ENCODE peak calls at places on chromosome 2, in seven cellular contexts. Q is neural progenitor cell; T is CD8-positive, alpha-beta memory T cell; K is BJ; X is GM23338; Z is SK-N-SH; M is sigmoid colon. L is an unnamed sample.

GRCh38 chr2:112187805-112188596 is 49.8 kb downstream of the FBLN7 start:
- DNase-seq in Q (no peak), T (peak; percentile 57), K (no peak), X (no peak), Z (no peak), M (no peak), L (no peak)

GRCh38 chr2:197209742-197210408 is 100.7 kb downstream of the ANKRD44 start:
- DNase-seq in Q (no peak), T (peak; percentile 36), K (no peak), X (no peak), Z (no peak), M (no peak), L (no peak)

GRCh38 chr2:36734304-36734703 is 37.8 kb downstream of the VIT start:
- DNase-seq in Q (no peak), T (no peak), K (no peak), X (no peak), Z (no peak), M (no peak), L (no peak)

GRCh38 chr2:98282109-98282508 is 64.1 kb upstream of the CNGA3 start:
- DNase-seq in Q (no peak), T (no peak), K (no peak), X (no peak), Z (no peak), M (no peak), L (no peak)

GRCh38 chr2:110860620-110861019 is 128.2 kb downstream of the ACOXL start:
- DNase-seq in Q (no peak), T (no peak), K (no peak), X (no peak), Z (no peak), M (no peak), L (no peak)

GRCh38 chr2:217784996-217785543 is 217.7 kb downstream of the TNS1 start:
- DNase-seq in Q (no peak), T (no peak), K (no peak), X (no peak), Z (no peak), M (no peak), L (no peak)

GRCh38 chr2:20065885-20066602 is 14.6 kb upstream of the LAPTM4A start:
- DNase-seq in Q (no peak), T (no peak), K (no peak), X (no peak), Z (peak; percentile 67), M (peak; percentile 94), L (peak; percentile 97)

GRCh38 chr2:139378373-139378772 is 598.2 kb upstream of the NXPH2 start:
- DNase-seq in Q (no peak), T (no peak), K (no peak), X (peak; percentile 27), Z (no peak), M (no peak), L (no peak)

GRCh38 chr2:25309402-25309801 is 32.3 kb downstream of the DNMT3A start:
- DNase-seq in Q (peak; percentile 75), T (peak; percentile 40), K (no peak), X (peak; percentile 91), Z (peak; percentile 85), M (no peak), L (peak; percentile 37)

GRCh38 chr2:128734521-128735295 is 416.0 kb upstream of the HS6ST1 start:
- DNase-seq in Q (no peak), T (no peak), K (no peak), X (peak; percentile 61), Z (peak; percentile 30), M (no peak), L (no peak)

GRCh38 chr2:75610671-75611070 is 35.9 kb upstream of the MRPL19 start:
- DNase-seq in Q (no peak), T (no peak), K (no peak), X (no peak), Z (no peak), M (no peak), L (no peak)

GRCh38 chr2:75612862-75613243 is 33.7 kb upstream of the MRPL19 start:
- DNase-seq in Q (no peak), T (no peak), K (no peak), X (no peak), Z (no peak), M (no peak), L (no peak)

GRCh38 chr2:75609937-75610508 is 36.6 kb upstream of the MRPL19 start:
- DNase-seq in Q (no peak), T (no peak), K (no peak), X (no peak), Z (no peak), M (no peak), L (no peak)

GRCh38 chr2:75614062-75614710 is 32.4 kb upstream of the MRPL19 start:
- DNase-seq in Q (no peak), T (no peak), K (no peak), X (no peak), Z (no peak), M (no peak), L (no peak)

GRCh38 chr2:75612108-75612861 is 34.3 kb upstream of the MRPL19 start:
- DNase-seq in Q (no peak), T (no peak), K (no peak), X (no peak), Z (no peak), M (no peak), L (no peak)
- H3K4me3 ChIP-seq in Q (no peak overlapping the region), T (no peak overlapping the region), K (no peak overlapping the region), X (no peak overlapping the region), Z (no peak overlapping the region), M (no peak overlapping the region), L (no peak overlapping the region)

GRCh38 chr2:240597419-240598181 is 11.1 kb downstream of the CAPN10 start:
- DNase-seq in Q (no peak), T (no peak), K (no peak), X (no peak), Z (no peak), M (peak; percentile 59), L (no peak)

GRCh38 chr2:240600451-240600961 is 14.0 kb downstream of the CAPN10 start:
- DNase-seq in Q (no peak), T (no peak), K (no peak), X (no peak), Z (no peak), M (peak; percentile 59), L (no peak)

GRCh38 chr2:240598311-240598911 is 11.9 kb downstream of the CAPN10 start:
- DNase-seq in Q (no peak), T (no peak), K (no peak), X (no peak), Z (no peak), M (peak; percentile 64), L (no peak)

GRCh38 chr2:240601061-240601830 is 14.7 kb downstream of the CAPN10 start:
- DNase-seq in Q (no peak), T (no peak), K (no peak), X (no peak), Z (no peak), M (peak; percentile 58), L (no peak)

GRCh38 chr2:240599141-240599583 is 12.6 kb downstream of the CAPN10 start:
- DNase-seq in Q (no peak), T (no peak), K (no peak), X (no peak), Z (no peak), M (peak; percentile 53), L (no peak)
- H3K36me3 ChIP-seq in Q (no peaks in the 10 kb centered on the region), T (no peaks in the 10 kb centered on the region), K (peaks cover 10% of the 10 kb centered on the region), X (no peaks in the 10 kb centered on the region), Z (peaks cover 25% of the 10 kb centered on the region), M (peaks cover 24% of the 10 kb centered on the region), L (no peaks in the 10 kb centered on the region)

DNA sequence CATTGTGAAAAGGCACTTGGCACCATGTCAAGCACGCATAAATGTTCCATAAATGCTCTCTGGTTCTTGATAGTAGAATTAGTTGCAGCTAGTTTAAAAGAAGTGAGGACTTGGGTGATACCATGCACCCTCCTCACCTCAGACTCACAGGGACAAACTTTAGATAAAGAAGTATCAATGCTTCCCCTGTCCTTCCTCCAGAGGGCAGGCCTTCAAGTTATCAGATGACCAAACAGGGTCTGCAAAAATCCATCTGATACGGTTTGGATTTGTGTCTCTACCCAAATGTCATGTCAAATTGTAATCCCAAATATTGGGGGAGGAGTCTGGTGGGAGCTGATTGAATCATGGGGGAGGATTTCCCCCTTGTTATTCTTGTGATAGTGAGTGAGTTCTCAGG is 54.1 kb downstream of the C1QL2 start:
- DNase-seq in Q (no peak), T (no peak), K (no peak), X (no peak), Z (no peak), M (no peak), L (no peak)
- H3K4me3 ChIP-seq in Q (no peak overlapping the region), T (no peak overlapping the region), K (no peak overlapping the region), X (no peak overlapping the region), Z (no peak overlapping the region), M (no peak overlapping the region), L (no peak overlapping the region)

GRCh38 chr2:190909680-190910079 is 29.1 kb downstream of the GLS start:
- DNase-seq in Q (no peak), T (no peak), K (no peak), X (no peak), Z (no peak), M (no peak), L (no peak)

GRCh38 chr2:190910341-190911136 is 29.9 kb downstream of the GLS start:
- DNase-seq in Q (no peak), T (no peak), K (peak; percentile 18), X (no peak), Z (no peak), M (no peak), L (no peak)

GRCh38 chr2:190903693-190904450 is 23.3 kb downstream of the GLS start:
- DNase-seq in Q (no peak), T (no peak), K (no peak), X (no peak), Z (no peak), M (no peak), L (no peak)

GRCh38 chr2:190904644-190905043 is 24.0 kb downstream of the GLS start:
- DNase-seq in Q (no peak), T (no peak), K (no peak), X (no peak), Z (no peak), M (no peak), L (no peak)
- H3K36me3 ChIP-seq in Q (peaks cover 18% of the 10 kb centered on the region), T (peaks cover 28% of the 10 kb centered on the region), K (peaks cover 2% of the 10 kb centered on the region), X (peaks cover 10% of the 10 kb centered on the region), Z (peaks cover 85% of the 10 kb centered on the region), M (peaks cover 46% of the 10 kb centered on the region), L (peaks cover 89% of the 10 kb centered on the region)

GRCh38 chr2:119694470-119694993 is 15.5 kb downstream of the TMEM177 start:
- DNase-seq in Q (no peak), T (no peak), K (no peak), X (no peak), Z (no peak), M (peak; percentile 48), L (no peak)
- H3K4me3 ChIP-seq in Q (no peak overlapping the region), T (peak overlapping the region; percentile 62), K (no peak overlapping the region), X (no peak overlapping the region), Z (no peak overlapping the region), M (peak overlapping the region; percentile 6), L (no peak overlapping the region)

DNA sequence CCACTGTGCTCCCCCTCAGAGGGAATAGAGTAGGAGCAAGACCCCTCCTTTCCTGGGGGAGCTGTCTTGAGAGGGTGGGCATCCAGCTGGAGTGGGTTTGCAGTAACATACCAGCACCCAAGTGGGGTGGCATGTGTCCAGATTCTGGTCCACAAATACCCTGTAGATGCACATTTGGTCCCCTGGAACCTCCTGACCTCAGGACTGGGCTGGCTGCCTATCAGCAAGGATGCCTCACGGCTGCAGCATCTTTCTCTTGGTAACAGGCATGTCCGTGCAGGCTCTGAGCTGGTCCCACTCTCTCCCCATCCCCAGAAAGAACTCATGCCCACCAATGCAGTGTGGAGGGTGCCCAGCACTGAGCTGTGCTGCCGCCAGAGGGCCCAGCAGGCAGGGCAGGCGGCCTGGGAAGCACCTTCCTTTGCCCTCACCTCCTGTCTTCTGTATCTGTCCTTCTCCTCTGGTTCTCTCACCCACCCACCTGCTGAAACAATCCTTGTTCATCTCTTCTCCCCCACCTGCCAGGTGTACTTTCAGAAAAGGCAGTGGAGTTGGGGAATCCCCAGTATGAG is 47.4 kb downstream of the ITGB1BP1 start:
- DNase-seq in Q (no peak), T (no peak), K (no peak), X (no peak), Z (no peak), M (no peak), L (no peak)
- H3K36me3 ChIP-seq in Q (no peaks in the 10 kb centered on the region), T (no peaks in the 10 kb centered on the region), K (peaks cover 20% of the 10 kb centered on the region), X (no peaks in the 10 kb centered on the region), Z (peaks cover 71% of the 10 kb centered on the region), M (peaks cover 61% of the 10 kb centered on the region), L (peaks cover 60% of the 10 kb centered on the region)

L was measured in MG63.